ENCODE peak calls at places on chromosomes 5 and 9, in ten cellular contexts. U is uterus, R is cardiac muscle cell, J is cardiac fibroblast, N is Caco-2, M is pancreas, H is glutamatergic neuron, Z is testis, W is GM13976, S is left ventricle myocardium inferior. P is an unnamed sample.

GRCh38 chr5:95794070-95794516 is 28.4 kb downstream of the GLRX start:
- DNase-seq in U (no peak), R (peak), J (peak), N (no peak), M (no peak), H (no peak), Z (no peak), W (no peak), S (no peak), P (no peak)

GRCh38 chr9:69554945-69555344 is 117.2 kb downstream of the APBA1 start:
- DNase-seq in U (no peak), R (peak), J (peak), N (no peak), M (no peak), H (no peak), Z (no peak), W (no peak), S (no peak), P (no peak)

GRCh38 chr9:121748727-121749546 is 97.5 kb downstream of the DAB2IP start:
- DNase-seq in U (peak), R (no peak), J (no peak), N (no peak), M (no peak), H (no peak), Z (no peak), W (no peak), S (peak), P (no peak)

GRCh38 chr5:9020996-9021395 is 524.9 kb downstream of the SEMA5A start:
- DNase-seq in U (no peak), R (no peak), J (no peak), N (no peak), M (no peak), H (no peak), Z (no peak), W (no peak), S (no peak), P (no peak)

GRCh38 chr9:89495824-89496555 is 1.9 kb downstream of the SEMA4D start:
- DNase-seq in U (no peak), R (no peak), J (no peak), N (no peak), M (no peak), H (peak), Z (no peak), W (no peak), S (no peak), P (no peak)

GRCh38 chr5:174736351-174736721 is 12.0 kb downstream of the MSX2 start:
- DNase-seq in U (no peak), R (peak), J (peak), N (no peak), M (no peak), H (no peak), Z (no peak), W (no peak), S (no peak), P (no peak)

GRCh38 chr5:1509346-1510085 is 14.2 kb downstream of the LPCAT1 start:
- DNase-seq in U (peak), R (no peak), J (no peak), N (no peak), M (no peak), H (peak), Z (no peak), W (no peak), S (peak), P (no peak)

GRCh38 chr5:38845555-38846378 is at the start of gene OSMR:
- DNase-seq in U (peak), R (peak), J (peak), N (no peak), M (peak), H (peak), Z (peak), W (peak), S (peak), P (peak)

GRCh38 chr9:114291064-114291474 is 31.8 kb upstream of the ORM1 start:
- DNase-seq in U (peak), R (peak), J (peak), N (peak), M (peak), H (peak), Z (peak), W (peak), S (peak), P (peak)

GRCh38 chr5:146466521-146467349 is 19.6 kb downstream of the TCERG1 start:
- DNase-seq in U (no peak), R (peak), J (peak), N (no peak), M (no peak), H (no peak), Z (no peak), W (no peak), S (no peak), P (no peak)
- TF ChIP-seq CTCF in U (no peak), R (peak), J (peak), N (peak), M (no peak), H (peak), Z (peak), W (no peak), S (peak), P (peak)

GRCh38 chr5:31551878-31552277 is 19.8 kb downstream of the C5orf22 start:
- DNase-seq in U (no peak), R (no peak), J (no peak), N (no peak), M (no peak), H (no peak), Z (no peak), W (no peak), S (no peak), P (no peak)
- TF ChIP-seq CTCF in U (no peak), R (no peak), J (no peak), N (no peak), M (no peak), H (no peak), Z (no peak), W (no peak), S (no peak), P (no peak)

GRCh38 chr5:171484460-171484899 is 65.0 kb downstream of the FGF18 start:
- DNase-seq in U (peak), R (peak), J (peak), N (peak), M (no peak), H (no peak), Z (peak), W (peak), S (no peak), P (peak)
- TF ChIP-seq CTCF in U (peak), R (peak), J (peak), N (peak), M (peak), H (peak), Z (peak), W (peak), S (peak), P (peak)

GRCh38 chr5:177450672-177451424 is 4.2 kb downstream of the PRR7 start:
- DNase-seq in U (no peak), R (no peak), J (no peak), N (no peak), M (no peak), H (no peak), Z (peak), W (no peak), S (no peak), P (no peak)

GRCh38 chr5:177455036-177455660 is 8.5 kb downstream of the PRR7 start:
- DNase-seq in U (peak), R (peak), J (peak), N (peak), M (peak), H (peak), Z (peak), W (peak), S (peak), P (peak)

GRCh38 chr5:177454397-177455035 is 7.9 kb downstream of the PRR7 start:
- DNase-seq in U (peak), R (peak), J (peak), N (peak), M (peak), H (peak), Z (peak), W (peak), S (peak), P (peak)

GRCh38 chr5:177453852-177454396 is 7.3 kb downstream of the PRR7 start:
- DNase-seq in U (no peak), R (peak), J (peak), N (no peak), M (no peak), H (no peak), Z (peak), W (no peak), S (no peak), P (no peak)

DNA sequence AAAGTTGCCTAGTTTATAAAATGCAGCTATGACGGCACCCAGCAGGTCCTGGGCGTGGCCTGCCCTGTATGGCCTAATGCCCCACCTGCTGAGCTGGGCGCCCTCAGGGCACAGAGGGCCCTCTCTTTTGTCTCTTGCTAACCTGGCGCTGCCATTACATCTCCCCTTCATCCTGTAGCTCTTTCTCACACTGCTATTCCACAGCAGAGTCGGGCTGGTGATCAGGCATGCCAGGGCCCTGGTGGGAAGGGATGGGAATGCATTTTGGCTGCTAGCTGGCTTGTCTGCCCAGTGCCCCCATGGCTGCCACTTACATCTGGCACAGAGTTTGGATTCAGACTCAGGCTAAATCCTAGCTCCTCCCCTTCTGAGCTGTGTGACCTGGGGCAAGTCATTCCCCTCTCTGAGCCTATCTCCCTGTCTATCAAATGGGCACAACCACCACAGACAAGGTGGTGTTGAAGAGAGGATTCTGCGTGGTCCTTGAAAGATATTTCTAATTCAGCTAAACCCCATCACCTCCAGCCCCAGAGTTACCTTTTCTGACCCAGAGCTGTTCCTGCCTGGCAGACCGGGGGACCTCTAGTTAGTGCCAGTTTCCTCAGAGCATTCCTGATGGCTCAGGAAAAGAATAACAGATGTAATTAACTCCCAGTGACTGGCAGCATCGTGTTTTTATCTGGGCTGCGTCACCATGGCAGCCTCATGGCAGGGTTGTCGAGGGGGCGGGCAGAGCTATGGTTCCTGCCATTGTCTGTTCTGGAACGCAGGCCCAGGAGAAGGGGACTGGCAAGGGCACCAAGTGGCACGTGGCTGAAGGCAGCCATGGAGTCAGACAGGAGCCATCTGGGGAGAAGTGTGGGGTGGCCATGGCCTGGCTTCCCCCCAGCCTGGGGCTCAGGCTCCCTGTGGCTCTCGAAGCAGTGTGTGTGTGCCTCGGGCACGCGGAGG is 6.3 kb downstream of the PRR7 start:
- DNase-seq in U (no peak), R (no peak), J (no peak), N (no peak), M (no peak), H (no peak), Z (no peak), W (no peak), S (no peak), P (no peak)
- TF ChIP-seq CTCF in U (no peak), R (no peak), J (no peak), N (no peak), M (no peak), H (no peak), Z (no peak), W (no peak), S (no peak), P (no peak)

GRCh38 chr9:119027901-119028699 is 341.1 kb downstream of the BRINP1 start:
- DNase-seq in U (no peak), R (no peak), J (no peak), N (no peak), M (no peak), H (no peak), Z (no peak), W (no peak), S (no peak), P (no peak)
- TF ChIP-seq CTCF in U (no peak), R (no peak), J (no peak), N (no peak), M (no peak), H (peak), Z (peak), W (no peak), S (peak), P (peak)

GRCh38 chr5:151078490-151079262 is 2.2 kb downstream of the TNIP1 start:
- DNase-seq in U (no peak), R (no peak), J (no peak), N (no peak), M (no peak), H (no peak), Z (no peak), W (peak), S (no peak), P (no peak)

GRCh38 chr5:151079838-151080619 is 805 bp downstream of the TNIP1 start:
- DNase-seq in U (no peak), R (peak), J (peak), N (no peak), M (no peak), H (no peak), Z (no peak), W (peak), S (no peak), P (no peak)

GRCh38 chr5:151082274-151082902 is 1.6 kb upstream of the TNIP1 start:
- DNase-seq in U (no peak), R (peak), J (no peak), N (peak), M (no peak), H (peak), Z (no peak), W (no peak), S (no peak), P (peak)

GRCh38 chr5:151081426-151082273 is 816 bp upstream of the TNIP1 start:
- DNase-seq in U (peak), R (peak), J (no peak), N (no peak), M (no peak), H (no peak), Z (no peak), W (no peak), S (no peak), P (no peak)

DNA sequence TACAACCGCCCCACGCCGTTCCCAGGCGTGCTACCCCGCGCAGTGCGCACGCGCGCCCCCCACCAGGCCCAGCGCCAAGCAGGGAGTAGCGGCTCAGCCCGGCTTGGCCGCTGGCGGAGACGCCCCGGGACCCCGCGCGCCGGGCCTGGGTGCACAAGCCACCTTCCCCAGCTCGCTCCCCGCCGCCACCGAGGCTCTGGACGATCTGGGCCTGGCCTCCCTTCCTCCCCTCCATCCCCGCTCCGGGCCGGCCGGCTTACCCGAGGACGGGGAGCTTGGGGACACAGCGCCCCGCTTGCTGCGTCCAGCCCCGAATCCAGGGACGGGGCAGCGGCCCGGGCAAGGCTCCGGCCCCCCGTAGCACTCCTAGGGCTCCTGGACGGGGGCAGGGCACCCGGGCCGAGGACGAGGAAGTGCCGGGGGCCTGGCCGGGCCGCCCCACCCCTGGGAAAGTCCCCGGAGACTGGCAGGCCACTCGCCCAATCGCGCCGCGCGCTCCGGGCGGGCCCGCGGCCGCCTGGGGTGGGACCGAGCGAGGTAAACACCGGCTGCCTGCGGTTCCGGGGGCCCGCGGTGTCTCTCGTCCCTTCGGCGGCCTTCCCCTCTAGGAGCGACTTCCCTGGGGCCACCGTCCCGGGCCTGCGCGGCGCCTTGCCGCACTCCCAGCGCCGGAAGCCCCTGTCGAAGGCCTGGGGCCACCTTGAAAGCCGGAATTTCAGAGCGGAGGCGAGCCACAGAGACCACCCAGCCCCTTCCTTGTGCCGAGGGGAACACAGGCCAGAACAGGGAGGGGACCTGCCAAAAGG is at the start of gene TNIP1:
- DNase-seq in U (peak), R (peak), J (peak), N (peak), M (peak), H (peak), Z (peak), W (peak), S (peak), P (peak)
- TF ChIP-seq CTCF in U (peak), R (no peak), J (no peak), N (no peak), M (no peak), H (no peak), Z (no peak), W (no peak), S (no peak), P (no peak)

GRCh38 chr5:141915881-141916336 is 7.8 kb upstream of the DELE1 start:
- DNase-seq in U (no peak), R (no peak), J (no peak), N (peak), M (no peak), H (no peak), Z (no peak), W (no peak), S (peak), P (no peak)
- TF ChIP-seq CTCF in U (no peak), R (no peak), J (no peak), N (no peak), M (no peak), H (no peak), Z (no peak), W (no peak), S (no peak), P (peak)

GRCh38 chr5:171926311-171926710 is 80.1 kb downstream of the FBXW11 start:
- DNase-seq in U (no peak), R (no peak), J (no peak), N (no peak), M (no peak), H (no peak), Z (no peak), W (no peak), S (no peak), P (no peak)

GRCh38 chr5:171931163-171931562 is 75.3 kb downstream of the FBXW11 start:
- DNase-seq in U (no peak), R (no peak), J (no peak), N (no peak), M (no peak), H (no peak), Z (no peak), W (no peak), S (no peak), P (no peak)

GRCh38 chr5:171924493-171925122 is 81.8 kb downstream of the FBXW11 start:
- DNase-seq in U (no peak), R (no peak), J (no peak), N (no peak), M (no peak), H (no peak), Z (no peak), W (no peak), S (no peak), P (no peak)

GRCh38 chr5:171927345-171927941 is 79.0 kb downstream of the FBXW11 start:
- DNase-seq in U (no peak), R (peak), J (no peak), N (no peak), M (no peak), H (no peak), Z (no peak), W (no peak), S (no peak), P (no peak)
- TF ChIP-seq CTCF in U (no peak), R (peak), J (peak), N (peak), M (no peak), H (peak), Z (no peak), W (peak), S (no peak), P (peak)

P was measured in endothelial cell.